ENCODE peak calls at places on chromosomes 1 and 21, in four cellular contexts. S, Y, R and I are unnamed samples.
A peak's percentile ranks its signal among the peaks of the same experiment; 100 is the strongest.

GRCh38 chr1:212433577-212434462 is 1.1 kb downstream of the NENF start:
- DNase-seq in S (no peak), Y (no peak), R (no peak), I (no peak)

GRCh38 chr1:10802948-10803715 is 6.7 kb upstream of the CASZ1 start:
- DNase-seq in S (no peak), Y (no peak), R (no peak), I (no peak)

GRCh38 chr1:54347955-54348699 is 58.1 kb downstream of the SSBP3 start:
- DNase-seq in S (no peak), Y (no peak), R (no peak), I (no peak)

GRCh38 chr1:118317836-118318614 is 133.0 kb upstream of the SPAG17 start:
- DNase-seq in S (no peak), Y (no peak), R (no peak), I (no peak)

GRCh38 chr1:33017175-33017574 is 19.5 kb downstream of the AK2 start:
- DNase-seq in S (no peak), Y (no peak), R (no peak), I (no peak)

GRCh38 chr1:169491845-169492281 is 6.1 kb upstream of the SLC19A2 start:
- DNase-seq in S (no peak), Y (no peak), R (no peak), I (no peak)

GRCh38 chr1:156957634-156958033 is 37.2 kb downstream of the LRRC71 start:
- DNase-seq in S (no peak), Y (no peak), R (no peak), I (no peak)

GRCh38 chr1:100528861-100529260 is 9.1 kb upstream of the GPR88 start:
- DNase-seq in S (peak; percentile 80), Y (no peak), R (no peak), I (no peak)

GRCh38 chr1:47725732-47726495 is 271.3 kb downstream of the TRABD2B start:
- DNase-seq in S (peak; percentile 70), Y (peak; percentile 43), R (peak; percentile 74), I (peak; percentile 34)

GRCh38 chr1:151825204-151825603 is 6.4 kb downstream of the RORC start:
- DNase-seq in S (no peak), Y (no peak), R (no peak), I (no peak)

GRCh38 chr1:235954306-235955283 is 87.9 kb upstream of the LYST start:
- DNase-seq in S (no peak), Y (no peak), R (no peak), I (peak; percentile 43)

GRCh38 chr21:17925900-17926299 is 106.7 kb upstream of the C21orf91 start:
- DNase-seq in S (peak; percentile 51), Y (no peak), R (no peak), I (no peak)

GRCh38 chr1:207890136-207890738 is 20.7 kb downstream of the CD34 start:
- DNase-seq in S (peak; percentile 73), Y (no peak), R (no peak), I (no peak)

GRCh38 chr1:156912861-156913808 is 7.3 kb upstream of the LRRC71 start:
- DNase-seq in S (no peak), Y (no peak), R (no peak), I (no peak)

GRCh38 chr1:224784606-224785328 is 144.7 kb upstream of the DNAH14 start:
- DNase-seq in S (peak; percentile 69), Y (no peak), R (no peak), I (no peak)

GRCh38 chr1:37038079-37038702 is 3.9 kb upstream of the GRIK3 start:
- DNase-seq in S (no peak), Y (no peak), R (peak; percentile 48), I (no peak)

GRCh38 chr1:17588048-17588781 is 48.7 kb downstream of the ARHGEF10L start:
- DNase-seq in S (peak; percentile 72), Y (no peak), R (peak; percentile 38), I (no peak)

GRCh38 chr1:169060010-169060722 is 46.3 kb upstream of the ATP1B1 start:
- DNase-seq in S (no peak), Y (no peak), R (peak; percentile 84), I (no peak)

GRCh38 chr21:45891388-45892155 is 90.0 kb upstream of the COL6A1 start:
- DNase-seq in S (no peak), Y (no peak), R (no peak), I (no peak)

GRCh38 chr1:172976222-172977041 is 74.3 kb downstream of the TNFSF18 start:
- DNase-seq in S (peak; percentile 98), Y (no peak), R (peak; percentile 96), I (no peak)

GRCh38 chr21:16842716-16843115 is 670.1 kb upstream of the CXADR start:
- DNase-seq in S (peak; percentile 4), Y (no peak), R (no peak), I (no peak)

DNA sequence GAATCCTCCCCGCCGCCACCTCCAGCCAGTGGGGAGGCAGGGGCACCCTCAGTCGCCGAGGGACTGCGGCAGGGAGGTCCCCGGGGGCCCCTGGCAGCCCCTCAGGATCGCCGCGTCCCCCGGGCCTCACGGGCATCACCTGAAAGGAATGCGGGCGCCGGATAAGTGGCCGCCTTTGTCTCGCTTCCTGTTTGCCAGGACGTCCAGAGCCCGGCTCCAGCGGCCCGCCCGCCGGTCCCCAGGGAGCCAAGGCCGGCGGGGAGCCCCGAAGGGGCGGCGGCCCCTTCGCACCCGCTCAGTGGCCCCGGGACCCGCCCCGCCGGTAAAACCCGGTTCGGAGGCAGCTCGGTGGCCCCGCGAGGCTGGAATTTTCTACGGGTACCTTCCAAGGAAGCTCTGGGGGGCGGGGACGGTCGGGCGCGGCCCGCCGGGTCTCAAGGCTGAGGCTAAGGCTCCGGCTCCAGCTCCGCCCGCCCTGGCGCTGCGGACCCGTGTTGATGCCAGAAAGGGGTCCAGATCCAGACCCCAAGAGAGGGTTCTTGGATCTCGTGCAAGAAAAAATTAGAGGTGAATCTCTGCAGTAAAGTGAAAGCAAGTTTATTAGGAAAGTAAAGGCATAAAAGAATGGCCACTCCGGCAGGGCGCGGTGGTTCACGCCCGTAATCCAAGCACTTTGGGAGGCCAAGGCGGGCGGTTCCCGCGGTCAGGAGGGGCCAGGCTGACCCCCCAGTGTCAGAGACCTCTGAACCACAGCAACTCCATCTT is 12.6 kb downstream of the TINAGL1 start:
- DNase-seq in S (no peak), Y (no peak), R (no peak), I (no peak)
- H3K4me3 ChIP-seq in S (peak overlapping the region; percentile 13), Y (peak overlapping the region; percentile 33), R (no peak overlapping the region), I (no peak overlapping the region)

GRCh38 chr1:68232354-68233148 is at the start of gene WLS:
- DNase-seq in S (peak; percentile 78), Y (peak; percentile 55), R (peak; percentile 28), I (no peak)

GRCh38 chr1:68230901-68231626 is 1.3 kb downstream of the WLS start:
- DNase-seq in S (no peak), Y (no peak), R (no peak), I (no peak)

GRCh38 chr1:68228833-68229232 is 3.5 kb downstream of the WLS start:
- DNase-seq in S (peak; percentile 37), Y (no peak), R (no peak), I (no peak)

GRCh38 chr1:68231627-68232303 is 558 bp downstream of the WLS start:
- DNase-seq in S (peak; percentile 85), Y (no peak), R (peak; percentile 17), I (no peak)

GRCh38 chr1:68229927-68230812 is 2.2 kb downstream of the WLS start:
- DNase-seq in S (peak; percentile 48), Y (no peak), R (no peak), I (no peak)
- H3K4me3 ChIP-seq in S (peak overlapping the region; percentile 87), Y (no peak overlapping the region), R (no peak overlapping the region), I (no peak overlapping the region)

DNA sequence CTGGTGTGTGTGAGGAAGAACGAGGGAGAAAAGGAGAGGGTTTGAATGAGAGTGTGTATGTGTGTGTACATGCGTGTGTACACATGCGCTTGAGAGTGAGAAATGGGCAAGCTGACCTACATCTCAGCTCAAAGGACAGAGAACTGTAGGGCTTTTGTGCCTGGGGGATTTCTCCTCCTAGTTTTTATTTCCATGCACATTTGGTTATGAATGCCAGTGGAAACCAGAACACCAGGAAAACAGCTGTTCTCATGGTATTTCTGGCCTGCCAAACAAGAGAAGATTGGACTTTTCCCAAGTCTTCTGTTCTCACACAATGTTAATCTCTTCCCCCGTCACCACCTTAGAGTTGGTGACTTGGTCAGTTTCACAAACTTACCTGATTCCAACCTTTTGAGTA is 45.2 kb downstream of the SLC44A3 start:
- DNase-seq in S (peak; percentile 77), Y (no peak), R (no peak), I (no peak)
- H3K4me3 ChIP-seq in S (no peak overlapping the region), Y (no peak overlapping the region), R (no peak overlapping the region), I (no peak overlapping the region)

GRCh38 chr1:27658951-27659496 is 13.0 kb downstream of the IFI6 start:
- DNase-seq in S (peak; percentile 58), Y (no peak), R (no peak), I (no peak)
- H3K4me3 ChIP-seq in S (no peak overlapping the region), Y (peak overlapping the region; percentile 54), R (peak overlapping the region; percentile 60), I (peak overlapping the region; percentile 54)

DNA sequence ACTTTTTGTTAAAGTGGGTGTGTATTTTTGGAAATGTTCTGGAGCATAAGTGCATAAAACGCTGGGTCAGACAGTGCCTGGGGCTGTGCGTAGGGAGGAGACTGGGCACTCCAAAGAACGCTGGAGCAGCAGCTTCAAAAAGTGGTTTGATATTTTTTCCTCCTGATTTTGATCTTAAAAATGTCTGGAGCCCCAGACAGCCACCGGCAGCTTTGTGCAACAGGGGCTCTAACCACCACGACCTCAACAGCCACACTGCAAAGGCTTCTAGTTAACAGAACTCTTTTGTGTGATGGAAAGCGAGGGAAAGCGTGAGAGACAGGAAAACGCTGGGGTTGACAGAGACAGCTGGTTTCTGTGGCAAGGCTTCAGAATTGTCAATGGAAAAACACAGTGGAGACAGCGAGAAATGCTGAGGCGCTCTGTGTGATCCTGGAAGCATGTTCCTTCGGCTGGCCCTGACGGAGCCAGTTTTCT is 363.4 kb upstream of the CAMK1G start:
- DNase-seq in S (no peak), Y (no peak), R (no peak), I (no peak)
- H3K4me3 ChIP-seq in S (no peak overlapping the region), Y (no peak overlapping the region), R (no peak overlapping the region), I (no peak overlapping the region)

DNA sequence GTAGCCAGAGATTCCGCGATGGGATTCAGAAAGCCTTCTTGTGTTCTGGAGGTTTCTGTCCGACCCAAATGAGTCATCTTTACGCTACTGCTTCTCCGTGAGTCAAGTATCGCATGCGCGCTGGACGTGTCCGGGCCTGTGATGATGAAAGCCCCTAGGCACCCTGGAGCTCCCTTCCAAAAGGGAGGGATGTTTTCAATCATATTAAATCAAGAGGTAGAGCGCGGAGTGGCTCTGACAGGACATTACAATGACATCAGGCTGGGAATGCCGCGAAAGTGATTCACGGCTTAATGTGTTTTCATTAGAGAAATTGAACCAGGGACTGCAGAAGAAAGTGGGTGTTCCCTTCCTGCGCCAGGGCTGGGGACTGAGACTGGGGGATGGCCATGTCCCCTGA is 48.5 kb downstream of the AJAP1 start:
- DNase-seq in S (peak; percentile 43), Y (no peak), R (no peak), I (no peak)
- H3K4me3 ChIP-seq in S (no peak overlapping the region), Y (no peak overlapping the region), R (no peak overlapping the region), I (no peak overlapping the region)

GRCh38 chr1:107273515-107273914 is 132.7 kb downstream of the NTNG1 start:
- DNase-seq in S (no peak), Y (no peak), R (no peak), I (no peak)
- H3K4me3 ChIP-seq in S (no peak overlapping the region), Y (no peak overlapping the region), R (no peak overlapping the region), I (no peak overlapping the region)

DNA sequence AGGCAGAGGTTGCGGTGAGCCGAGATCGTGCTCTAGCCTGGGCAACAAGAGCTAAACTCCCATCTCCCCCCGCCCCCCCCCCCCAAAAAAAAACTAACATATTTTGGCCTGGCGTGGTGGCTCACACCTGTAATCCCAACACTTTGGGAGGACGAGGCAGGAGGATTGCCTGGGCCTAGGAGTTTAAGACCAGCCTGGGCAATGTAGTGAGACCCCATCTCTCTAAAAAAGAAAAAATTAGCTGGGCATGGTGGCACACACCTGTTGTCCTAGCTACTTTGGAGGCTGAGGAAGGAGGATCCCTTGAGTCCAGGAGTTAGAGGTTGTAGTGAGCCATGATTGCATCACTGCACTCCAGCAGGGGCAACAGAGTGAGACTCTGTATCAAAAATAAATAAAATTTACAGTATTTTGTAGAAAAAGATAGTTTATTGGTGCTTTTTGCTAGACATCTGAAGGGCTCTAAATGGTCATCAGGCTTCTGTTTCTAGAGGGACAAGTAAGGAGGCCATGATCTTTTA is 9.0 kb downstream of the YTHDF2 start:
- DNase-seq in S (no peak), Y (no peak), R (no peak), I (no peak)
- H3K4me3 ChIP-seq in S (no peak overlapping the region), Y (no peak overlapping the region), R (no peak overlapping the region), I (no peak overlapping the region)